ENCODE peak calls at places on chromosomes 4 and X, in nine cellular contexts. O is NCI-H510A treated with DMSO at 0.1 percent for 48 hours; C is Ammon's horn; Y is RWPE1; X is aorta; F is GM04503; G is NCI-H2081; Z is stimulated activated CD4-positive, alpha-beta T cell treated with anti-CD3 and anti-CD28 coated beads, Interleukin-1b, Interleukin-23, amount 100 ng/mL, for 1 hour; T is iris pigment epithelial cell. I is an unnamed sample.

GRCh38 chr4:83212041-83212851 is 72.4 kb downstream of the COQ2 start:
- DNase-seq in Y (peak; percentile 49), G (peak; percentile 82), T (no peak), F (no peak), O (no peak), X (no peak), Z (no peak), C (no peak), I (no peak)

GRCh38 chr4:73653695-73654106 is 33.5 kb upstream of the RASSF6 start:
- DNase-seq in Y (peak; percentile 53), C (peak; percentile 82), T (peak; percentile 48), Z (no peak), G (peak; percentile 87), F (no peak), X (no peak), O (peak; percentile 94), I (peak; percentile 92)

GRCh38 chrX:9995855-9996339 is 28.7 kb downstream of the CLDN34 start:
- DNase-seq in T (peak; percentile 71), Z (peak; percentile 56), Y (peak; percentile 60), X (peak; percentile 95), C (peak; percentile 82), G (peak; percentile 78), F (no peak), O (no peak), I (peak; percentile 81)

GRCh38 chr4:20490734-20491133 is 209.5 kb upstream of the PACRGL start:
- DNase-seq in Z (no peak), C (no peak), Y (no peak), G (no peak), T (no peak), F (no peak), O (no peak), X (no peak), I (no peak)

GRCh38 chr4:108846568-108846967 is 83.7 kb upstream of the ETNPPL start:
- DNase-seq in Y (no peak), X (no peak), T (peak; percentile 41), F (no peak), Z (no peak), G (no peak), C (no peak), O (no peak), I (no peak)

GRCh38 chrX:38166478-38167083 is 54.1 kb downstream of the SRPX start:
- DNase-seq in T (peak; percentile 25), X (no peak), O (peak; percentile 9), G (peak; percentile 11), Y (no peak), Z (no peak), C (peak; percentile 5), F (no peak), I (no peak)

GRCh38 chr4:77465271-77465670 is 140.3 kb upstream of the CXCL13 start:
- DNase-seq in G (no peak), Y (peak; percentile 41), C (no peak), T (peak; percentile 21), X (no peak), F (no peak), Z (no peak), O (no peak), I (no peak)

GRCh38 chr4:25131925-25132324 is 28.3 kb downstream of the SEPSECS start:
- DNase-seq in G (no peak), T (no peak), F (no peak), Z (no peak), O (no peak), C (no peak), X (no peak), Y (no peak), I (no peak)

GRCh38 chr4:73727685-73728084 is 12.7 kb upstream of the CXCL8 start:
- DNase-seq in O (no peak), Y (no peak), G (no peak), X (no peak), C (no peak), T (no peak), Z (no peak), F (no peak), I (no peak)

GRCh38 chr4:143488684-143489083 is 24.8 kb upstream of the SMARCA5 start:
- DNase-seq in G (no peak), X (no peak), O (no peak), Z (no peak), C (no peak), Y (no peak), T (no peak), F (no peak), I (no peak)

GRCh38 chrX:129772796-129773431 is 6.8 kb upstream of the SASH3 start:
- DNase-seq in Y (no peak), C (peak; percentile 55), G (no peak), T (no peak), X (no peak), O (no peak), Z (no peak), F (no peak), I (no peak)

GRCh38 chrX:134706138-134706537 is 47.9 kb upstream of the PLAC1 start:
- DNase-seq in T (no peak), Z (no peak), G (peak; percentile 22), F (no peak), X (no peak), O (no peak), C (no peak), Y (no peak), I (no peak)

GRCh38 chr4:97938141-97938540 is 205.1 kb downstream of the STPG2 start:
- DNase-seq in Z (no peak), C (no peak), Y (no peak), G (no peak), O (no peak), F (no peak), T (no peak), X (peak; percentile 55), I (no peak)

GRCh38 chr4:74108457-74109115 is 9.6 kb upstream of the CXCL2 start:
- DNase-seq in O (no peak), Z (no peak), T (no peak), Y (no peak), X (no peak), C (no peak), F (no peak), G (no peak), I (no peak)

GRCh38 chrX:72073614-72074013 is 58.1 kb downstream of the RTL5 start:
- DNase-seq in G (no peak), C (no peak), O (no peak), T (no peak), X (no peak), Y (no peak), Z (no peak), F (no peak), I (no peak)

GRCh38 chr4:5888706-5889696 is 3.9 kb downstream of the CRMP1 start:
- DNase-seq in C (no peak), Y (no peak), T (no peak), G (peak; percentile 24), Z (no peak), X (no peak), F (no peak), O (no peak), I (peak; percentile 37)

GRCh38 chr4:17664755-17665154 is 50.3 kb downstream of the MED28 start:
- DNase-seq in X (no peak), Z (no peak), F (no peak), Y (no peak), T (no peak), G (no peak), O (no peak), C (no peak), I (no peak)

GRCh38 chrX:31260351-31260750 is 188.5 kb upstream of the FTHL17 start:
- DNase-seq in X (no peak), F (peak; percentile 25), Z (no peak), O (no peak), C (no peak), G (no peak), T (peak; percentile 16), Y (no peak), I (no peak)